ENCODE peak calls at places on chromosomes 5 and 9, in nine cellular contexts. One of them, this sample, is unnamed.

GRCh38 chr9:20070336-20070735 is 281.5 kb upstream of the SLC24A2 start:
- DNase-seq in choroid plexus epithelial cell: peak
- DNase-seq in lung: no peak
- DNase-seq in transverse colon: no peak
- DNase-seq in coronary artery: no peak
- DNase-seq in lower lobe of right lung: no peak
- DNase-seq in CD8-positive, alpha-beta T cell: no peak
- DNase-seq in uterus: no peak
- DNase-seq in astrocyte of the spinal cord: peak
- DNase-seq in this sample: no peak

GRCh38 chr5:39532511-39532910 is 107.7 kb upstream of the DAB2 start:
- DNase-seq in CD8-positive, alpha-beta T cell: no peak
- DNase-seq in lower lobe of right lung: no peak
- DNase-seq in astrocyte of the spinal cord: no peak
- DNase-seq in transverse colon: no peak
- DNase-seq in choroid plexus epithelial cell: no peak
- DNase-seq in coronary artery: no peak
- DNase-seq in lung: no peak
- DNase-seq in uterus: no peak
- DNase-seq in this sample: no peak

GRCh38 chr5:73031839-73032238 is 76.0 kb downstream of the FCHO2 start:
- DNase-seq in coronary artery: no peak
- DNase-seq in uterus: peak
- DNase-seq in lower lobe of right lung: no peak
- DNase-seq in CD8-positive, alpha-beta T cell: no peak
- DNase-seq in astrocyte of the spinal cord: peak
- DNase-seq in choroid plexus epithelial cell: peak
- DNase-seq in lung: no peak
- DNase-seq in transverse colon: no peak
- DNase-seq in this sample: no peak

GRCh38 chr5:41071975-41072374 is 833 bp upstream of the MROH2B start:
- DNase-seq in CD8-positive, alpha-beta T cell: no peak
- DNase-seq in choroid plexus epithelial cell: peak
- DNase-seq in coronary artery: no peak
- DNase-seq in astrocyte of the spinal cord: peak
- DNase-seq in lower lobe of right lung: no peak
- DNase-seq in lung: no peak
- DNase-seq in uterus: no peak
- DNase-seq in transverse colon: no peak
- DNase-seq in this sample: no peak

GRCh38 chr9:73172811-73173210 is 21.1 kb downstream of the ANXA1 start:
- DNase-seq in astrocyte of the spinal cord: no peak
- DNase-seq in lung: no peak
- DNase-seq in uterus: no peak
- DNase-seq in coronary artery: no peak
- DNase-seq in choroid plexus epithelial cell: no peak
- DNase-seq in transverse colon: no peak
- DNase-seq in lower lobe of right lung: no peak
- DNase-seq in CD8-positive, alpha-beta T cell: no peak
- DNase-seq in this sample: no peak

GRCh38 chr5:103829585-103829984 is 267.0 kb upstream of the NUDT12 start:
- DNase-seq in lung: no peak
- DNase-seq in astrocyte of the spinal cord: no peak
- DNase-seq in CD8-positive, alpha-beta T cell: no peak
- DNase-seq in choroid plexus epithelial cell: peak
- DNase-seq in lower lobe of right lung: no peak
- DNase-seq in coronary artery: no peak
- DNase-seq in uterus: no peak
- DNase-seq in transverse colon: no peak
- DNase-seq in this sample: no peak

GRCh38 chr5:95113489-95113888 is 171.4 kb downstream of the MCTP1 start:
- DNase-seq in lower lobe of right lung: no peak
- DNase-seq in astrocyte of the spinal cord: peak
- DNase-seq in CD8-positive, alpha-beta T cell: no peak
- DNase-seq in coronary artery: no peak
- DNase-seq in transverse colon: no peak
- DNase-seq in lung: no peak
- DNase-seq in choroid plexus epithelial cell: peak
- DNase-seq in uterus: no peak
- DNase-seq in this sample: no peak

GRCh38 chr5:132760043-132760420 is 12.8 kb downstream of the CCNI2 start:
- DNase-seq in astrocyte of the spinal cord: no peak
- DNase-seq in choroid plexus epithelial cell: no peak
- DNase-seq in lung: no peak
- DNase-seq in transverse colon: peak
- DNase-seq in lower lobe of right lung: no peak
- DNase-seq in coronary artery: no peak
- DNase-seq in uterus: no peak
- DNase-seq in CD8-positive, alpha-beta T cell: no peak
- DNase-seq in this sample: no peak

GRCh38 chr9:545480-545879 is 296.0 kb upstream of the DMRT1 start:
- DNase-seq in choroid plexus epithelial cell: no peak
- DNase-seq in lower lobe of right lung: no peak
- DNase-seq in coronary artery: peak
- DNase-seq in lung: no peak
- DNase-seq in CD8-positive, alpha-beta T cell: no peak
- DNase-seq in uterus: peak
- DNase-seq in transverse colon: no peak
- DNase-seq in astrocyte of the spinal cord: no peak
- DNase-seq in this sample: no peak

DNA sequence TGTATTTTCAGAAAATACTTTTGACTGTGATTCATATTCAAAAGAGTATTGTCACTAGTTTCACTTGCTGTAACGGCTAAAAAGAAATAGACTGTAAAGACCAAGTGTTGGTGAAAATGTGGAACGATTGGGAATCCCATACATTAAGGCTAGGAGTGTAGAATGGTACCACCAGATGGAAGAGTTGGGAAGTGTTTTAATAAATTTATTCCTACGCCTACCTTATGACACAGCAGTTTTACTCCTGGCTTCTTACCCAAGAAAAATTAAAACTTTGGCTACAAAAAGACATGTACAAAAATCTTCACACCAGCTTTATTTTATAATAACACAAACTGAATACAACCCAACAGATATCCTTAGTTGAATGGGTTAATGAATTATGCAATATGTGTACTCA is 256.2 kb downstream of the TAF11L14 start:
- DNase-seq in uterus: no peak
- DNase-seq in coronary artery: no peak
- DNase-seq in choroid plexus epithelial cell: no peak
- DNase-seq in lung: no peak
- DNase-seq in CD8-positive, alpha-beta T cell: no peak
- DNase-seq in lower lobe of right lung: no peak
- DNase-seq in astrocyte of the spinal cord: no peak
- DNase-seq in transverse colon: no peak
- DNase-seq in this sample: no peak
- TF ChIP-seq CTCF in uterus: no peak
- TF ChIP-seq CTCF in coronary artery: no peak
- TF ChIP-seq CTCF in choroid plexus epithelial cell: no peak
- TF ChIP-seq CTCF in lung: no peak
- TF ChIP-seq CTCF in CD8-positive, alpha-beta T cell: no peak
- TF ChIP-seq CTCF in lower lobe of right lung: no peak
- TF ChIP-seq CTCF in astrocyte of the spinal cord: no peak
- TF ChIP-seq CTCF in transverse colon: no peak
- TF ChIP-seq CTCF in this sample: peak

GRCh38 chr5:170225326-170226137 is 7.3 kb upstream of the C5orf58 start:
- DNase-seq in transverse colon: peak
- DNase-seq in uterus: peak
- DNase-seq in choroid plexus epithelial cell: peak
- DNase-seq in coronary artery: no peak
- DNase-seq in lung: peak
- DNase-seq in lower lobe of right lung: peak
- DNase-seq in CD8-positive, alpha-beta T cell: peak
- DNase-seq in astrocyte of the spinal cord: peak
- DNase-seq in this sample: no peak

GRCh38 chr5:170223906-170224305 is 8.9 kb upstream of the C5orf58 start:
- DNase-seq in astrocyte of the spinal cord: no peak
- DNase-seq in lung: no peak
- DNase-seq in lower lobe of right lung: no peak
- DNase-seq in uterus: no peak
- DNase-seq in CD8-positive, alpha-beta T cell: no peak
- DNase-seq in choroid plexus epithelial cell: no peak
- DNase-seq in coronary artery: no peak
- DNase-seq in transverse colon: no peak
- DNase-seq in this sample: no peak

GRCh38 chr5:170223349-170223748 is 9.4 kb upstream of the C5orf58 start:
- DNase-seq in uterus: no peak
- DNase-seq in astrocyte of the spinal cord: peak
- DNase-seq in coronary artery: no peak
- DNase-seq in choroid plexus epithelial cell: no peak
- DNase-seq in CD8-positive, alpha-beta T cell: no peak
- DNase-seq in transverse colon: no peak
- DNase-seq in lower lobe of right lung: no peak
- DNase-seq in lung: no peak
- DNase-seq in this sample: no peak

GRCh38 chr5:170226661-170227060 is 6.1 kb upstream of the C5orf58 start:
- DNase-seq in astrocyte of the spinal cord: no peak
- DNase-seq in transverse colon: no peak
- DNase-seq in choroid plexus epithelial cell: no peak
- DNase-seq in CD8-positive, alpha-beta T cell: no peak
- DNase-seq in lower lobe of right lung: no peak
- DNase-seq in uterus: peak
- DNase-seq in lung: no peak
- DNase-seq in coronary artery: no peak
- DNase-seq in this sample: no peak

GRCh38 chr5:170226138-170226435 is 6.7 kb upstream of the C5orf58 start:
- DNase-seq in choroid plexus epithelial cell: no peak
- DNase-seq in CD8-positive, alpha-beta T cell: no peak
- DNase-seq in lung: no peak
- DNase-seq in coronary artery: no peak
- DNase-seq in lower lobe of right lung: no peak
- DNase-seq in uterus: no peak
- DNase-seq in transverse colon: no peak
- DNase-seq in astrocyte of the spinal cord: no peak
- DNase-seq in this sample: no peak
- TF ChIP-seq CTCF in choroid plexus epithelial cell: no peak
- TF ChIP-seq CTCF in CD8-positive, alpha-beta T cell: peak
- TF ChIP-seq CTCF in lung: no peak
- TF ChIP-seq CTCF in coronary artery: no peak
- TF ChIP-seq CTCF in lower lobe of right lung: no peak
- TF ChIP-seq CTCF in uterus: no peak
- TF ChIP-seq CTCF in transverse colon: no peak
- TF ChIP-seq CTCF in astrocyte of the spinal cord: no peak
- TF ChIP-seq CTCF in this sample: no peak

GRCh38 chr5:86971034-86971511 is 296.6 kb upstream of the RASA1 start:
- DNase-seq in transverse colon: no peak
- DNase-seq in lower lobe of right lung: no peak
- DNase-seq in uterus: no peak
- DNase-seq in lung: no peak
- DNase-seq in coronary artery: no peak
- DNase-seq in astrocyte of the spinal cord: peak
- DNase-seq in choroid plexus epithelial cell: peak
- DNase-seq in CD8-positive, alpha-beta T cell: no peak
- DNase-seq in this sample: no peak
- TF ChIP-seq CTCF in transverse colon: no peak
- TF ChIP-seq CTCF in lower lobe of right lung: peak
- TF ChIP-seq CTCF in uterus: no peak
- TF ChIP-seq CTCF in lung: no peak
- TF ChIP-seq CTCF in coronary artery: no peak
- TF ChIP-seq CTCF in astrocyte of the spinal cord: peak
- TF ChIP-seq CTCF in choroid plexus epithelial cell: peak
- TF ChIP-seq CTCF in CD8-positive, alpha-beta T cell: peak
- TF ChIP-seq CTCF in this sample: peak

DNA sequence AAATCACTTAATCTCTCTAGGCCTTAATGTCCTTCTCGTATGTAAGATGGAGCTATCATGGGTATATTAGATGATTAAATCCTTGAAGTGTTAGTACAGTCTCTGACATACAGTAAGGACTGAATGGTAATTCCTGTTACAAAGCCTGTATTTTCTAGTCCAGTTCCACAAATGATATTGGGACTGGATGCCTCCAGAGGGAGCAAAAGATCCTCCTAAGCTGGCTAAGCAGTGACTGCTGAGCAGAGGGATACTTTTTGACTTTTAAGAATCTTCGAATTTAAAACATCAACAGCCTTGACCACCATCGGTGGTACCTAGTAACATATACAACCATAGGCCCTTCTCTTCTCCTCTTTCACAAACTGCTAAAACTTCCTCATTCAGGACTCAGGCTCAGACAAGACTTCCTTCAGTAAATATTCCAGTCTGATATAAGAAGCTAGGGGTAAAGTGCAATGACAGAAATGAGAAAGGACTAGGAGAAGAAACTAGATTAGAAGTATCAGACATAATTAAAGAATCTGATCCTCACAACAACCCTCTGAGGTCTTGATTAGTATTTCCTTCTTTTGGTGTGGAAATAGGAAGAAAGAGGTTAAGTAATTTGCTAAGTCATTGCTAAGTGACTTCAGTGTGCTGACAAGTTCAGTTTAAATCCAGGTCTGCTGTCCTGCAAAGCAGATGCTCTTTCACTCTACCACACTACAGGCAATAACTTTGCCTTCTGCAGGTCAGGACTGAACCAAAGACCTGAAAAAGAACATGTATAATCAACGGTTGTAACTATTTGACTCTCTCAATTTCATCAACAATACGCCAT is 13.9 kb downstream of the PTAR1 start:
- DNase-seq in astrocyte of the spinal cord: peak
- DNase-seq in transverse colon: no peak
- DNase-seq in lower lobe of right lung: no peak
- DNase-seq in uterus: no peak
- DNase-seq in choroid plexus epithelial cell: peak
- DNase-seq in lung: no peak
- DNase-seq in CD8-positive, alpha-beta T cell: no peak
- DNase-seq in coronary artery: no peak
- DNase-seq in this sample: no peak
- TF ChIP-seq CTCF in astrocyte of the spinal cord: peak
- TF ChIP-seq CTCF in transverse colon: no peak
- TF ChIP-seq CTCF in lower lobe of right lung: no peak
- TF ChIP-seq CTCF in uterus: no peak
- TF ChIP-seq CTCF in choroid plexus epithelial cell: peak
- TF ChIP-seq CTCF in lung: no peak
- TF ChIP-seq CTCF in CD8-positive, alpha-beta T cell: no peak
- TF ChIP-seq CTCF in coronary artery: no peak
- TF ChIP-seq CTCF in this sample: peak

GRCh38 chr5:172731286-172732073 is 39.5 kb downstream of the DUSP1 start:
- DNase-seq in uterus: no peak
- DNase-seq in astrocyte of the spinal cord: no peak
- DNase-seq in transverse colon: no peak
- DNase-seq in coronary artery: no peak
- DNase-seq in lower lobe of right lung: peak
- DNase-seq in lung: peak
- DNase-seq in choroid plexus epithelial cell: no peak
- DNase-seq in CD8-positive, alpha-beta T cell: no peak
- DNase-seq in this sample: peak
- TF ChIP-seq CTCF in uterus: no peak
- TF ChIP-seq CTCF in astrocyte of the spinal cord: no peak
- TF ChIP-seq CTCF in transverse colon: no peak
- TF ChIP-seq CTCF in coronary artery: no peak
- TF ChIP-seq CTCF in lower lobe of right lung: no peak
- TF ChIP-seq CTCF in lung: no peak
- TF ChIP-seq CTCF in choroid plexus epithelial cell: no peak
- TF ChIP-seq CTCF in CD8-positive, alpha-beta T cell: no peak
- TF ChIP-seq CTCF in this sample: no peak

DNA sequence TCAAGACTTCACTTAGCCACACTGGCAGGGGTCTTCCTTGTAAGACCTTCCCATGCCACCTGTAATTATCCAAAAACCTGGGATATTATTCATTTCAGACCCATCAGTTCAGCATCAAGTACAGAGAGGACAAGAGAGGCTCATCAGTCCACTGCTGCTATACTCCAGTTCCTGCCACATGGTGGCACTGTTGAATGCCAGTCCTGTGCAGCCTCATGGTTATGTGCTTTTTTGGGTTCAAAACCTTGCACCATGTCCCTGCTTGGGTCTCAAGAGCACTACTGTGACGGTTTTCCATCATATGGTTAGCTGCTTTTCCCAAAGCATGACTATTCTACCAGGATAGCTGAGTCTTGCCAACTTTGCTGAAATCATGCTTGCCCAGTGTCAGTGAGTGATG is 8.5 kb downstream of the PTGS1 start:
- DNase-seq in transverse colon: no peak
- DNase-seq in coronary artery: no peak
- DNase-seq in lower lobe of right lung: no peak
- DNase-seq in astrocyte of the spinal cord: no peak
- DNase-seq in lung: no peak
- DNase-seq in uterus: no peak
- DNase-seq in choroid plexus epithelial cell: no peak
- DNase-seq in CD8-positive, alpha-beta T cell: no peak
- DNase-seq in this sample: no peak
- TF ChIP-seq CTCF in transverse colon: peak
- TF ChIP-seq CTCF in coronary artery: no peak
- TF ChIP-seq CTCF in lower lobe of right lung: peak
- TF ChIP-seq CTCF in astrocyte of the spinal cord: peak
- TF ChIP-seq CTCF in lung: no peak
- TF ChIP-seq CTCF in uterus: no peak
- TF ChIP-seq CTCF in choroid plexus epithelial cell: peak
- TF ChIP-seq CTCF in CD8-positive, alpha-beta T cell: no peak
- TF ChIP-seq CTCF in this sample: peak

This sample was measured in chondrocyte.